ENCODE peak calls at places on chromosomes 2 and 18, in six cellular contexts. L, O, W, X, M and I are unnamed samples.

GRCh38 chr2:171260471-171261424 is 100.1 kb upstream of the TLK1 start:
- DNase-seq in L (no peak), O (no peak), W (no peak), X (no peak), M (no peak), I (no peak)

GRCh38 chr2:65638438-65638837 is 206.0 kb upstream of the SPRED2 start:
- DNase-seq in L (no peak), O (no peak), W (no peak), X (no peak), M (no peak), I (no peak)

GRCh38 chr2:145503511-145503910 is 983.6 kb upstream of the ZEB2 start:
- DNase-seq in L (no peak), O (no peak), W (no peak), X (no peak), M (no peak), I (no peak)

GRCh38 chr2:128365217-128365905 is 46.7 kb upstream of the HS6ST1 start:
- DNase-seq in L (no peak), O (no peak), W (no peak), X (no peak), M (no peak), I (no peak)

GRCh38 chr2:96897491-96898134 is 27.7 kb upstream of the SEMA4C start:
- DNase-seq in L (no peak), O (no peak), W (no peak), X (no peak), M (no peak), I (no peak)

GRCh38 chr2:109557309-109557708 is 56.5 kb downstream of the SEPTIN10 start:
- DNase-seq in L (no peak), O (no peak), W (no peak), X (no peak), M (no peak), I (no peak)

GRCh38 chr2:99662761-99663341 is 173.0 kb upstream of the REV1 start:
- DNase-seq in L (peak; percentile 19), O (peak; percentile 97), W (no peak), X (no peak), M (no peak), I (peak; percentile 82)

GRCh38 chr2:140892429-140892828 is 1238.4 kb downstream of the LRP1B start:
- DNase-seq in L (no peak), O (peak; percentile 47), W (no peak), X (no peak), M (no peak), I (no peak)

GRCh38 chr2:173676647-173677046 is 288.5 kb downstream of the SP3 start:
- DNase-seq in L (no peak), O (no peak), W (no peak), X (no peak), M (no peak), I (no peak)

GRCh38 chr2:149466635-149467034 is 120.9 kb downstream of the MMADHC start:
- DNase-seq in L (no peak), O (no peak), W (no peak), X (no peak), M (no peak), I (peak; percentile 7)

GRCh38 chr18:48843162-48843561 is 107.6 kb downstream of the SMAD7 start:
- DNase-seq in L (no peak), O (no peak), W (no peak), X (no peak), M (no peak), I (no peak)

GRCh38 chr18:57331718-57332117 is 20.6 kb upstream of the ST8SIA3 start:
- DNase-seq in L (no peak), O (no peak), W (no peak), X (no peak), M (no peak), I (no peak)

GRCh38 chr2:130987519-130988425 is 105.5 kb downstream of the FAM168B start:
- DNase-seq in L (no peak), O (no peak), W (no peak), X (no peak), M (no peak), I (no peak)

GRCh38 chr18:31497711-31498449 is at the start of gene DSG2:
- DNase-seq in L (peak; percentile 72), O (no peak), W (peak; percentile 81), X (no peak), M (no peak), I (no peak)

GRCh38 chr18:63882333-63883141 is 5.0 kb upstream of the SERPINB2 start:
- DNase-seq in L (no peak), O (peak; percentile 88), W (no peak), X (no peak), M (no peak), I (peak; percentile 73)